ENCODE peak calls at places on chromosomes 1 and 21, in seven cellular contexts. V, N, H, G, Q, W and S are unnamed samples.

GRCh38 chr1:174105086-174105485 is 54.2 kb upstream of the RABGAP1L start:
- DNase-seq in H (no peak), G (no peak), N (no peak), V (no peak), W (no peak), Q (no peak), S (no peak)

GRCh38 chr1:115293006-115293405 is 45.0 kb downstream of the NGF start:
- DNase-seq in V (no peak), Q (no peak), G (no peak), W (no peak), N (no peak), H (no peak), S (no peak)

GRCh38 chr1:221715321-221716169 is 26.3 kb downstream of the DUSP10 start:
- DNase-seq in V (peak; percentile 81), G (no peak), W (no peak), Q (no peak), N (no peak), H (no peak), S (no peak)

GRCh38 chr1:43373034-43373940 is 5.5 kb upstream of the ELOVL1 start:
- DNase-seq in V (no peak), W (no peak), Q (peak; percentile 29), H (no peak), G (no peak), N (no peak), S (no peak)

GRCh38 chr1:8681317-8681650 is 136.2 kb downstream of the RERE start:
- DNase-seq in H (no peak), Q (no peak), W (no peak), V (no peak), G (no peak), N (no peak), S (no peak)

GRCh38 chr1:155976062-155976912 is 2.1 kb downstream of the ARHGEF2 start:
- DNase-seq in Q (peak; percentile 82), G (peak; percentile 86), H (peak; percentile 70), V (peak; percentile 88), W (peak; percentile 78), N (peak; percentile 59), S (no peak)

GRCh38 chr21:24310780-24311179 is 1296.5 kb downstream of the MRPL39 start:
- DNase-seq in Q (no peak), G (no peak), H (no peak), N (no peak), V (no peak), W (no peak), S (no peak)

GRCh38 chr1:210938416-210938925 is 195.5 kb downstream of the KCNH1 start:
- DNase-seq in H (no peak), V (peak; percentile 8), Q (no peak), W (no peak), G (no peak), N (no peak), S (no peak)

GRCh38 chr1:220878223-220879081 is 791 bp upstream of the HLX start:
- DNase-seq in G (no peak), Q (peak; percentile 41), H (no peak), V (peak; percentile 38), W (no peak), N (no peak), S (peak; percentile 54)

GRCh38 chr1:97204468-97204867 is 482.9 kb downstream of the PTBP2 start:
- DNase-seq in W (no peak), Q (no peak), V (no peak), G (no peak), N (no peak), H (no peak), S (no peak)

GRCh38 chr1:9724706-9725476 is 73.4 kb downstream of the PIK3CD start:
- DNase-seq in V (peak; percentile 92), Q (peak; percentile 50), G (no peak), N (peak; percentile 65), W (peak; percentile 69), H (no peak), S (peak; percentile 67)

GRCh38 chr1:62782197-62782886 is 1.6 kb upstream of the ATG4C start:
- DNase-seq in H (no peak), G (no peak), V (no peak), Q (no peak), W (no peak), N (no peak), S (no peak)

GRCh38 chr21:31911138-31911907 is 38.5 kb downstream of the HUNK start:
- DNase-seq in H (no peak), G (no peak), W (no peak), Q (no peak), N (no peak), V (no peak), S (no peak)

GRCh38 chr1:154418062-154418897 is 13.1 kb downstream of the IL6R start:
- DNase-seq in W (no peak), V (no peak), G (peak; percentile 61), H (no peak), N (peak; percentile 90), Q (no peak), S (peak; percentile 95)

GRCh38 chr1:216216304-216216703 is 206.9 kb downstream of the USH2A start:
- DNase-seq in H (no peak), V (no peak), Q (no peak), G (no peak), W (no peak), N (no peak), S (no peak)

GRCh38 chr1:117644696-117645311 is 39.0 kb downstream of the TENT5C start:
- DNase-seq in G (no peak), W (no peak), Q (no peak), H (no peak), V (no peak), N (no peak), S (no peak)

GRCh38 chr1:1435094-1435903 is at the start of gene VWA1:
- DNase-seq in N (peak; percentile 80), Q (peak; percentile 79), G (peak; percentile 74), V (peak; percentile 79), W (peak; percentile 50), H (peak; percentile 59), S (peak; percentile 85)

GRCh38 chr1:228016653-228017355 is 10.0 kb downstream of the WNT3A start:
- DNase-seq in H (no peak), Q (no peak), G (no peak), V (no peak), N (no peak), W (no peak), S (peak; percentile 22)

GRCh38 chr1:50697440-50698421 is 262.3 kb downstream of the FAF1 start:
- DNase-seq in N (no peak), H (no peak), Q (no peak), G (no peak), W (no peak), V (no peak), S (no peak)
- H3K27ac ChIP-seq in N (no peak overlapping the region), H (peak overlapping the region; percentile 90), Q (no peak overlapping the region), G (no peak overlapping the region), W (no peak overlapping the region), V (no peak overlapping the region), S (no peak overlapping the region)

DNA sequence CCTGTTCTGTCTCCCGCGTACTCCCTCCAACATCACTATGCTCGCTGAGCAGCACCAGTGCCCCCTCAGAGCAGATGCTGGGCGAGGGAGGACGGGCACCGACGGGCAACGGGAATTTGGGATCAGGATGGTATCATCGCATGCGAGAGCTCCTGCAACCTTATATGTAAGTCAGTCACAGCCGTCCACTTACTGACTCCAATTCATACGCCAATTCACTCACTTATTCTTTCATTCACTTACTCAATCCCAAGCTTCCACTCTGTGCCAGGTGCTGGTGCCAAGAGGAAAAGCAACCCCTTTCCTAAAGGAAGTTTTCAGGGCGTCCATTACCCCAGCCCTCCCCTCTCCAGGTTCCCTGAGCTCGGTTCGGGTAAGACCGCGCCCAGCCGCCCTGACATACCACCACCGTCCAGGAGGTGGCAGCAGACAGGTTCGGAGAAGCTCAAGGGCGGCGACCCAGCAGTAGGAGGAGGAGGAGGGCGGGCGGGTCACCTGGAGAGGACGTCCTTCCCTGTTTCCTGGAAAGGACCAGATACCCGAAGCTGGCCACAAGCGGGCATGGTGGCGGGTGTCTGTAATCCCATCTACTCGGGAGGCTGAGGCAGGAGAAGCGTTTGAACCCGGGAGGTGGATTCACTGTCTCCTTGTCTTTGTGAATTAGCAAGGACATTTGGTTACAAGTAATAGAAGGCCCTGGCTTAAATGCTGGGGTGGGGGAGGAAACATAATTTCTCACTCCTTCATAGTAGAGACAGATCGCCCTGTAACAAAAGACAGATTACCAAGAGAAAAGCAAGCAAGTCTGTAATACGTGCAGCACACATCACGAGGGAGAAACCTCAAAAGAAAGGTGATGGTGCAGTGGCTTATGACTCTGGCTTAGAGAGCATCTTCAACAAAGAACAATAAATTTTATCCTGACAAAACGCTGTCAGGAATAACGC is 7.6 kb upstream of the IL22RA1 start:
- DNase-seq in V (peak; percentile 96), Q (peak; percentile 88), H (peak; percentile 35), G (peak; percentile 79), W (peak; percentile 84), N (peak; percentile 95), S (peak; percentile 94)
- H3K27ac ChIP-seq in V (peak overlapping the region; percentile 99), Q (no peak overlapping the region), H (no peak overlapping the region), G (no peak overlapping the region), W (no peak overlapping the region), N (no peak overlapping the region), S (peak overlapping the region; percentile 76)

GRCh38 chr1:209038316-209038715 is 545.2 kb upstream of the CAMK1G start:
- DNase-seq in Q (no peak), V (no peak), G (no peak), H (no peak), W (no peak), N (no peak), S (no peak)
- H3K27ac ChIP-seq in Q (no peak overlapping the region), V (no peak overlapping the region), G (no peak overlapping the region), H (no peak overlapping the region), W (no peak overlapping the region), N (no peak overlapping the region), S (no peak overlapping the region)

GRCh38 chr1:27861436-27861835 is 10.9 kb upstream of the THEMIS2 start:
- DNase-seq in H (no peak), N (no peak), V (no peak), W (no peak), G (no peak), Q (no peak), S (no peak)

GRCh38 chr1:27858072-27858948 is 14.0 kb upstream of the THEMIS2 start:
- DNase-seq in V (peak; percentile 91), H (peak; percentile 62), Q (peak; percentile 82), W (peak; percentile 81), N (peak; percentile 90), G (peak; percentile 58), S (peak; percentile 85)

GRCh38 chr1:27855085-27855484 is 17.3 kb upstream of the THEMIS2 start:
- DNase-seq in G (no peak), N (no peak), Q (no peak), V (no peak), W (no peak), H (no peak), S (no peak)

GRCh38 chr1:27858949-27859576 is 13.3 kb upstream of the THEMIS2 start:
- DNase-seq in H (no peak), Q (no peak), V (no peak), N (no peak), G (no peak), W (no peak), S (no peak)

DNA sequence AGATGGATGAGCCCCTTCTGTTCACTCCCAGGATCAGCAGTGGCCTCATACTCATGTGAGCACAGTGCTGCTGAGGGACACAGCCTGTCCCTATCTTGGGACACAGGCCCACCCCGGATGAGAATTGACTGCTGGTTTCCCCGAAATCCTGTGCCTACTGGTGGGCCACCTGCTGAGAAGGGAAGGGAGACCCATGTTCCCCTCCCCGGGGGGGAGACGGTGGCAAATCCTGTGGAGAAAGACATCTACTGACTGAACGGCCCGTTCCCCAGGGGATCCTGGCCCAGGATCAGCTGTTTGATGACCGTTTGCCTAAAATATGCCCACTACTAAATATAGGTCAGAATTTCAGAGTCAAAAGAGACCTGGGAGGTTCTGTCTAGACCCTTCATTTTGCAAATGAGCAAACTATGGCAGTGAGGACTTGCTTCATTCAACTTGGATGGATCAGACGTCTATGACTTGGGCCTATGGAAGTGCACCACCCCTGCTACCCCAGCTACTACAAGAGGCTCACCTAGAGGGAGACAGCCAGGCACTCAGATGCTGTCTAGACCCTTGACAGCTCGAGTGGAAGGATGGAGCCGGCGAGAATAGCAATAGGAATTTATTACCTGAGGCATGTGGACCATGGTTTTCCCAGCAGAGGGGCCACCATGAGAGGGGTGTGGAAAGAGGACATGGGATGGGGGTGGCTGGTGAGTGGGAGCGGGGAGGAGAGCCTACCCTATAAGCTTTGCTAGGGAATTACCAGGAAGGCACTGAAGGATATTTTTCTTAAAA is 15.6 kb upstream of the THEMIS2 start:
- DNase-seq in G (no peak), W (no peak), Q (no peak), V (no peak), H (no peak), N (no peak), S (no peak)
- H3K27ac ChIP-seq in G (no peak overlapping the region), W (no peak overlapping the region), Q (no peak overlapping the region), V (no peak overlapping the region), H (no peak overlapping the region), N (no peak overlapping the region), S (no peak overlapping the region)